ENCODE peak calls at places on chromosome 3, in five cellular contexts. B is GM23338, K is heart right ventricle, Z is stomach, P is tibial nerve. C is an unnamed sample.

GRCh38 chr3:112811150-112811884 is 35.3 kb downstream of the CD200R1L start:
- DNase-seq in B (no peak), P (peak; percentile 14), K (no peak), Z (no peak), C (no peak)

GRCh38 chr3:71130516-71131384 is 452.8 kb downstream of the FOXP1 start:
- DNase-seq in P (peak; percentile 45), B (peak; percentile 70), Z (peak; percentile 71), K (peak; percentile 33), C (peak; percentile 44)

GRCh38 chr3:46701211-46701939 is at the start of gene TMIE:
- DNase-seq in P (no peak), B (peak; percentile 52), K (peak; percentile 20), Z (no peak), C (no peak)

GRCh38 chr3:157130138-157130880 is 29.6 kb downstream of the CCNL1 start:
- DNase-seq in K (peak; percentile 47), P (peak; percentile 54), B (peak; percentile 91), Z (peak; percentile 63), C (no peak)

GRCh38 chr3:184546252-184546651 is 15.3 kb upstream of the EPHB3 start:
- DNase-seq in B (no peak), K (no peak), P (no peak), Z (no peak), C (no peak)

GRCh38 chr3:177419904-177420601 is 222.8 kb upstream of the TBL1XR1 start:
- DNase-seq in Z (no peak), K (no peak), B (no peak), P (no peak), C (no peak)

GRCh38 chr3:52859686-52860423 is 25.0 kb upstream of the MUSTN1 start:
- DNase-seq in K (no peak), Z (no peak), B (no peak), P (no peak), C (no peak)

GRCh38 chr3:197482001-197482400 is 73.8 kb downstream of the BDH1 start:
- DNase-seq in K (no peak), B (peak; percentile 39), Z (no peak), P (no peak), C (no peak)

GRCh38 chr3:138297059-138297607 is 32.5 kb downstream of the NME9 start:
- DNase-seq in K (no peak), B (no peak), Z (no peak), P (no peak), C (no peak)

GRCh38 chr3:136075218-136075808 is 109.8 kb downstream of the PPP2R3A start:
- DNase-seq in P (peak; percentile 53), K (peak; percentile 30), Z (peak; percentile 70), B (peak; percentile 85), C (no peak)

GRCh38 chr3:22779737-22780136 is 423.4 kb upstream of the UBE2E2 start:
- DNase-seq in B (no peak), K (no peak), Z (no peak), P (no peak), C (no peak)

GRCh38 chr3:126925411-126926171 is 57.3 kb upstream of the PLXNA1 start:
- DNase-seq in P (no peak), B (no peak), K (peak; percentile 34), Z (no peak), C (no peak)

GRCh38 chr3:23170306-23170705 is 32.8 kb upstream of the UBE2E2 start:
- DNase-seq in P (no peak), B (no peak), K (no peak), Z (no peak), C (no peak)

GRCh38 chr3:179613807-179614206 is 9.2 kb downstream of the NDUFB5 start:
- DNase-seq in Z (no peak), P (no peak), B (no peak), K (no peak), C (no peak)

GRCh38 chr3:7687428-7688147 is 814.0 kb upstream of the LMCD1 start:
- DNase-seq in B (no peak), P (no peak), K (no peak), Z (no peak), C (no peak)

GRCh38 chr3:182327196-182327681 is 466.1 kb upstream of the ATP11B start:
- DNase-seq in P (no peak), Z (no peak), B (peak; percentile 29), K (no peak), C (no peak)

GRCh38 chr3:25588441-25589103 is 76.1 kb downstream of the TOP2B start:
- DNase-seq in K (no peak), Z (no peak), P (no peak), B (no peak), C (no peak)

GRCh38 chr3:67620869-67621268 is 33.5 kb downstream of the SUCLG2 start:
- DNase-seq in B (no peak), K (no peak), Z (no peak), P (no peak), C (no peak)

GRCh38 chr3:65650247-65650646 is 388.5 kb downstream of the MAGI1 start:
- DNase-seq in K (no peak), B (no peak), Z (no peak), P (no peak), C (no peak)

GRCh38 chr3:101259485-101260341 is 60.7 kb downstream of the IMPG2 start:
- DNase-seq in P (no peak), B (no peak), Z (no peak), K (no peak), C (no peak)

GRCh38 chr3:126365351-126366274 is 8.4 kb upstream of the KLF15 start:
- DNase-seq in P (peak; percentile 8), Z (no peak), B (peak; percentile 41), K (no peak), C (peak; percentile 43)

GRCh38 chr3:69354948-69355347 is 30.9 kb downstream of the FRMD4B start:
- DNase-seq in P (no peak), B (no peak), Z (no peak), K (no peak), C (no peak)

GRCh38 chr3:196872316-196872715 is 4.6 kb downstream of the SENP5 start:
- DNase-seq in Z (no peak), B (no peak), P (no peak), K (no peak), C (no peak)

GRCh38 chr3:29465836-29466235 is 185.0 kb downstream of the RBMS3 start:
- DNase-seq in Z (no peak), K (no peak), B (no peak), P (no peak), C (no peak)

GRCh38 chr3:123096701-123097100 is 29.9 kb downstream of the PDIA5 start:
- DNase-seq in B (no peak), K (peak; percentile 80), Z (peak; percentile 64), P (no peak), C (peak; percentile 66)

GRCh38 chr3:156037356-156037755 is 83.0 kb upstream of the KCNAB1 start:
- DNase-seq in B (no peak), P (no peak), K (no peak), Z (no peak), C (no peak)

GRCh38 chr3:39850707-39851014 is 41.3 kb downstream of the MYRIP start:
- DNase-seq in K (no peak), P (no peak), Z (no peak), B (no peak), C (no peak)

GRCh38 chr3:138594150-138594934 is at the start of gene CEP70:
- DNase-seq in P (peak; percentile 84), Z (peak; percentile 95), B (peak; percentile 98), K (peak; percentile 94), C (peak; percentile 96)

GRCh38 chr3:87225659-87226058 is 1.4 kb upstream of the CHMP2B start:
- DNase-seq in K (no peak), B (no peak), Z (no peak), P (no peak), C (peak; percentile 5)

GRCh38 chr3:127665586-127665985 is 7.2 kb upstream of the ABTB1 start:
- DNase-seq in K (no peak), Z (no peak), B (no peak), P (no peak), C (no peak)

GRCh38 chr3:190309414-190309813 is 12.8 kb downstream of the CLDN1 start:
- DNase-seq in K (no peak), Z (no peak), B (no peak), P (no peak), C (no peak)
- H3K4me1 ChIP-seq in K (no peaks in the 10 kb centered on the region), Z (peaks cover 13% of the 10 kb centered on the region), B (no peaks in the 10 kb centered on the region), P (peaks cover 9% of the 10 kb centered on the region), C (peaks cover 48% of the 10 kb centered on the region)

DNA sequence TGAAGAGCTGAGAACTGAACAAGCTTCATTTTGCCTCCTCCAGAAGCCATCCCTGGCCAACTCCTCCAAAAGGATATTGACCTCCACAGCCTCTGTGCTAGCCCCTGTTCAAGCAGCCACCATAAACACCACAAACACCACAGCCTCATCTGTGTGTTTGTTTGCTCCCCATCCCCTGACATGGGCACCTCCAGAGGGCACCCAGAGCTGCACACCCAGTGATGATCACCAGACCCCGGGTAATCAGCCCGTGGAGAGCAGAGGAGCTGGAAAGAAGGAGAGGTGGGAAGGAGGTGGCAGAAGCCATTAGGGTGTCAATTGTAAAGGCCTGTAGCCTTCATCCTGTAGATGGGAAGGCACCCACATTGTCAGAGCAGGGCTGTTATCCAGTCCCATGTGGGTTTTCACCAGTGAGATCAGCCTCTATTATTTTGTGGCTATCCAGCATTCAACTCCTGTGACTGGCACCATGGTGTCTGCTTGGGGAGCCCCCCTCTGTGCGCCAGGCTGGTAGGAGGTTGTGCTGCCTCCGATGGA is 6.8 kb upstream of the WNT7A start:
- DNase-seq in B (no peak), K (no peak), P (no peak), Z (no peak), C (no peak)
- H3K4me3 ChIP-seq in B (no peak overlapping the region), K (no peak overlapping the region), P (no peak overlapping the region), Z (no peak overlapping the region), C (no peak overlapping the region)

GRCh38 chr3:49469876-49470713 is at the start of gene DAG1:
- DNase-seq in K (peak; percentile 98), P (peak; percentile 99), Z (peak; percentile 99), B (peak; percentile 97), C (peak; percentile 99)
- TF ChIP-seq CTCF in K (no peak), P (no peak), Z (no peak), B (no peak), C (no peak)

GRCh38 chr3:187777331-187778046 is 32.2 kb upstream of the BCL6 start:
- DNase-seq in P (no peak), B (no peak), K (no peak), Z (no peak), C (no peak)
- H3K4me1 ChIP-seq in P (no peaks in the 10 kb centered on the region), B (peaks cover 8% of the 10 kb centered on the region), K (peaks cover 66% of the 10 kb centered on the region), Z (no peaks in the 10 kb centered on the region), C (no peaks in the 10 kb centered on the region)

GRCh38 chr3:33718595-33718907 is 497 bp upstream of the CLASP2 start:
- DNase-seq in Z (no peak), B (no peak), P (no peak), K (peak; percentile 13), C (no peak)
- H3K4me3 ChIP-seq in Z (peak overlapping the region; percentile 89), B (peak overlapping the region; percentile 80), P (peak overlapping the region; percentile 91), K (peak overlapping the region; percentile 87), C (peak overlapping the region; percentile 90)

DNA sequence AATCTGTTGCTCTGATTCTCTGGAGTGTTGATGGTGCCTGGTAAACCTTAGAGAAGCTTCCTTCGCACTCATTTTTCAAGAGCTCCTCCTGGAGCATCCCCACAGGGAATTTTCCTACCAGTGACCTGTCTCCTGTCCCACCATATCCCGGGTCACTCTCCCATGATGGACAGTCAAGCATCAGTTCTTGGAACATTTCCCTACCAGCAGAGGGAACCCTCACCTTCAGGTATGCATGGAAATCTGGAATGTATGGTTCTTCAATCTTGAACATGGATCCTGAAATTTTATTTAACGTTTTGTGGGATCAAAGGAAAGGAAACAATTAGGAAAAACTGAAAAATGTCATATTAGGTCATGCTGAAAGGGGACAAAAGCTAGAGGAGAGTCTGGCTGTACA is 153.8 kb downstream of the SPATA16 start:
- DNase-seq in B (peak; percentile 79), Z (no peak), P (no peak), K (no peak), C (no peak)
- TF ChIP-seq CTCF in B (peak; percentile 92), Z (no peak), P (no peak), K (peak; percentile 38), C (no peak)